ENCODE peak calls at places on chromosomes 1 and 21, in seven cellular contexts. H is EL; J is anterior cingulate cortex; Z is C1 segment of cervical spinal cord; B is A549; F is effector CD4-positive, alpha-beta T cell; M is NB4. Y is an unnamed sample.

GRCh38 chr1:175222296-175222938 is 29.8 kb upstream of the KIAA0040 start:
- DNase-seq in H (no peak), J (no peak), Z (no peak), B (no peak), F (no peak), M (no peak), Y (no peak)

GRCh38 chr21:35478096-35479080 is 429.3 kb upstream of the RUNX1 start:
- DNase-seq in H (no peak), J (no peak), Z (no peak), B (no peak), F (no peak), M (no peak), Y (no peak)

GRCh38 chr1:78887459-78887858 is 119.1 kb downstream of the ADGRL4 start:
- DNase-seq in H (no peak), J (no peak), Z (no peak), B (no peak), F (no peak), M (no peak), Y (no peak)

GRCh38 chr1:66339944-66340343 is 194.0 kb upstream of the SGIP1 start:
- DNase-seq in H (no peak), J (no peak), Z (no peak), B (no peak), F (no peak), M (peak; percentile 72), Y (no peak)

GRCh38 chr1:36652586-36652985 is 169.9 kb upstream of the CSF3R start:
- DNase-seq in H (no peak), J (no peak), Z (no peak), B (no peak), F (no peak), M (peak; percentile 41), Y (no peak)

GRCh38 chr1:182917386-182917785 is 35.6 kb downstream of the SHCBP1L start:
- DNase-seq in H (no peak), J (no peak), Z (no peak), B (no peak), F (no peak), M (no peak), Y (no peak)

GRCh38 chr21:25999935-26000582 is 170.5 kb downstream of the APP start:
- DNase-seq in H (no peak), J (no peak), Z (no peak), B (no peak), F (no peak), M (no peak), Y (no peak)

GRCh38 chr21:43306911-43307676 is 119.8 kb downstream of the SIK1 start:
- DNase-seq in H (peak; percentile 82), J (no peak), Z (no peak), B (peak; percentile 49), F (no peak), M (peak; percentile 83), Y (no peak)

GRCh38 chr21:14767192-14767852 is 221.2 kb upstream of the SAMSN1 start:
- DNase-seq in H (no peak), J (no peak), Z (no peak), B (no peak), F (no peak), M (no peak), Y (no peak)

GRCh38 chr1:109802901-109803561 is 39.3 kb upstream of the EPS8L3 start:
- DNase-seq in H (no peak), J (peak; percentile 78), Z (no peak), B (no peak), F (no peak), M (no peak), Y (no peak)

GRCh38 chr21:42555756-42556438 is 42.2 kb downstream of the SLC37A1 start:
- DNase-seq in H (no peak), J (no peak), Z (no peak), B (no peak), F (no peak), M (no peak), Y (no peak)

GRCh38 chr1:113369715-113370114 is 20.6 kb upstream of the MAGI3 start:
- DNase-seq in H (no peak), J (no peak), Z (no peak), B (no peak), F (no peak), M (no peak), Y (no peak)

GRCh38 chr1:46248122-46248920 is 758 bp downstream of the RAD54L start:
- DNase-seq in H (peak; percentile 66), J (no peak), Z (no peak), B (peak; percentile 37), F (no peak), M (peak; percentile 65), Y (no peak)

GRCh38 chr1:174800221-174800791 is 199.4 kb upstream of the CACYBP start:
- DNase-seq in H (no peak), J (no peak), Z (peak; percentile 60), B (no peak), F (no peak), M (no peak), Y (no peak)

GRCh38 chr1:173195596-173196088 is 11.5 kb downstream of the TNFSF4 start:
- DNase-seq in H (no peak), J (no peak), Z (no peak), B (no peak), F (no peak), M (no peak), Y (no peak)

GRCh38 chr1:41545996-41546938 is 61.8 kb upstream of the EDN2 start:
- DNase-seq in H (no peak), J (peak; percentile 6), Z (no peak), B (no peak), F (no peak), M (no peak), Y (no peak)

GRCh38 chr1:171310661-171311087 is 3.3 kb upstream of the FMO4 start:
- DNase-seq in H (no peak), J (no peak), Z (no peak), B (no peak), F (no peak), M (peak; percentile 32), Y (no peak)

GRCh38 chr21:32494946-32495703 is 82.6 kb downstream of the EVA1C start:
- DNase-seq in H (peak; percentile 81), J (no peak), Z (no peak), B (no peak), F (no peak), M (no peak), Y (no peak)

GRCh38 chr1:8122160-8122476 is 96.0 kb upstream of the ERRFI1 start:
- DNase-seq in H (peak; percentile 42), J (no peak), Z (no peak), B (no peak), F (no peak), M (no peak), Y (no peak)